ENCODE peak calls at places on chromosome 19, in five cellular contexts. J, Y, K, A and V are unnamed samples.

GRCh38 chr19:58279042-58279924 is 528 bp downstream of the ZNF8 start:
- ATAC-seq in J (peak), K (peak), A (peak), Y (no peak), V (no peak)

GRCh38 chr19:16896098-16896912 is 7.5 kb downstream of the F2RL3 start:
- ATAC-seq in K (no peak), A (no peak), J (no peak), Y (no peak), V (no peak)

GRCh38 chr19:23718802-23719201 is 31.8 kb upstream of the ZNF675 start:
- ATAC-seq in A (no peak), J (no peak), Y (no peak), K (no peak), V (no peak)

GRCh38 chr19:6890938-6891337 is 3.6 kb downstream of the ADGRE1 start:
- ATAC-seq in Y (no peak), A (no peak), J (no peak), K (no peak), V (peak)

GRCh38 chr19:42471554-42472249 is 29.0 kb upstream of the CXCL17 start:
- ATAC-seq in K (peak), A (peak), J (peak), Y (no peak), V (no peak)

GRCh38 chr19:2618611-2619010 is 83.9 kb downstream of the GNG7 start:
- ATAC-seq in A (peak), J (no peak), Y (peak), K (peak), V (no peak)

GRCh38 chr19:52200044-52200443 is 10.2 kb downstream of the PPP2R1A start:
- ATAC-seq in K (peak), Y (no peak), J (peak), A (peak), V (no peak)

GRCh38 chr19:13974073-13974472 is 21.8 kb downstream of the DCAF15 start:
- ATAC-seq in Y (peak), K (peak), J (no peak), A (peak), V (peak)